ENCODE peak calls at places on chromosome 13, in four cellular contexts. P, S, F and D are unnamed samples.
A peak's percentile ranks its signal among the peaks of the same experiment; 100 is the strongest.

GRCh38 chr13:112645327-112645914 is 44.4 kb upstream of the ATP11A start:
- DNase-seq in F (no peak), S (no peak), P (no peak), D (no peak)

GRCh38 chr13:108155185-108156106 is 59.9 kb downstream of the LIG4 start:
- DNase-seq in F (peak; percentile 75), P (peak; percentile 69), S (peak; percentile 63), D (peak; percentile 77)

GRCh38 chr13:66574606-66575005 is 655.5 kb downstream of the PCDH9 start:
- DNase-seq in P (no peak), F (no peak), S (peak; percentile 0), D (no peak)

GRCh38 chr13:105466376-105466775 is 1069.1 kb downstream of the EFNB2 start:
- DNase-seq in F (no peak), S (no peak), P (no peak), D (no peak)

GRCh38 chr13:98541211-98541610 is 35.7 kb downstream of the STK24 start:
- DNase-seq in F (no peak), S (peak; percentile 63), P (no peak), D (no peak)

GRCh38 chr13:37446503-37446902 is 152.1 kb downstream of the POSTN start:
- DNase-seq in P (no peak), S (peak; percentile 98), F (peak; percentile 41), D (peak; percentile 5)

GRCh38 chr13:67416047-67416925 is 186.2 kb upstream of the PCDH9 start:
- DNase-seq in F (peak; percentile 64), S (peak; percentile 24), P (peak; percentile 82), D (peak; percentile 45)

GRCh38 chr13:94020833-94021232 is 458.6 kb downstream of the DCT start:
- DNase-seq in F (no peak), S (peak; percentile 65), P (no peak), D (peak; percentile 82)

GRCh38 chr13:113151745-113152707 is 6.4 kb upstream of the PROZ start:
- DNase-seq in F (peak; percentile 61), S (peak; percentile 81), P (no peak), D (peak; percentile 3)

GRCh38 chr13:113732961-113733950 is 25.8 kb upstream of the TMEM255B start:
- DNase-seq in P (no peak), F (no peak), S (no peak), D (no peak)

GRCh38 chr13:89279374-89279773 is 1608.2 kb downstream of the SLITRK5 start:
- DNase-seq in P (no peak), F (peak; percentile 43), S (no peak), D (peak; percentile 11)

GRCh38 chr13:99436013-99436412 is 65.3 kb upstream of the TM9SF2 start:
- DNase-seq in F (peak; percentile 37), P (no peak), S (no peak), D (peak; percentile 9)

GRCh38 chr13:79455331-79455730 is 25.6 kb upstream of the NDFIP2 start:
- DNase-seq in F (no peak), P (no peak), S (peak; percentile 62), D (peak; percentile 42)

GRCh38 chr13:48853381-48854102 is 122.2 kb upstream of the FNDC3A start:
- DNase-seq in S (peak; percentile 20), P (no peak), F (no peak), D (no peak)

GRCh38 chr13:24252136-24252535 is 57.2 kb upstream of the C1QTNF9 start:
- DNase-seq in F (no peak), P (no peak), S (no peak), D (no peak)

GRCh38 chr13:79870123-79870522 is 389.2 kb downstream of the NDFIP2 start:
- DNase-seq in P (peak; percentile 23), F (no peak), S (peak; percentile 28), D (no peak)

GRCh38 chr13:102291587-102292218 is 110.1 kb downstream of the FGF14 start:
- DNase-seq in P (peak; percentile 32), S (no peak), F (peak; percentile 35), D (no peak)

GRCh38 chr13:30671271-30671815 is 53.6 kb downstream of the USPL1 start:
- DNase-seq in P (no peak), F (no peak), S (no peak), D (no peak)

GRCh38 chr13:23180711-23181110 is at the start of gene SGCG:
- DNase-seq in P (no peak), F (no peak), S (peak; percentile 36), D (no peak)

GRCh38 chr13:52454459-52454824 is 836 bp upstream of the CKAP2 start:
- DNase-seq in F (peak; percentile 29), P (peak; percentile 12), S (no peak), D (peak; percentile 11)

GRCh38 chr13:80132741-80133601 is 208.0 kb downstream of the SPRY2 start:
- DNase-seq in F (peak; percentile 83), S (peak; percentile 67), P (peak; percentile 28), D (peak; percentile 45)

GRCh38 chr13:39385621-39386231 is 217.3 kb downstream of the LHFPL6 start:
- DNase-seq in F (no peak), S (no peak), P (peak; percentile 96), D (no peak)
- TF ChIP-seq EZH2 in F (no peak), S (no peak), P (no peak), D (no peak)

GRCh38 chr13:75372517-75372916 is 109.5 kb downstream of the TBC1D4 start:
- DNase-seq in S (peak; percentile 79), P (peak; percentile 74), F (peak; percentile 62), D (peak; percentile 64)
- TF ChIP-seq EZH2phosphoT487 in S (no peak), P (no peak), F (no peak), D (no peak)

DNA sequence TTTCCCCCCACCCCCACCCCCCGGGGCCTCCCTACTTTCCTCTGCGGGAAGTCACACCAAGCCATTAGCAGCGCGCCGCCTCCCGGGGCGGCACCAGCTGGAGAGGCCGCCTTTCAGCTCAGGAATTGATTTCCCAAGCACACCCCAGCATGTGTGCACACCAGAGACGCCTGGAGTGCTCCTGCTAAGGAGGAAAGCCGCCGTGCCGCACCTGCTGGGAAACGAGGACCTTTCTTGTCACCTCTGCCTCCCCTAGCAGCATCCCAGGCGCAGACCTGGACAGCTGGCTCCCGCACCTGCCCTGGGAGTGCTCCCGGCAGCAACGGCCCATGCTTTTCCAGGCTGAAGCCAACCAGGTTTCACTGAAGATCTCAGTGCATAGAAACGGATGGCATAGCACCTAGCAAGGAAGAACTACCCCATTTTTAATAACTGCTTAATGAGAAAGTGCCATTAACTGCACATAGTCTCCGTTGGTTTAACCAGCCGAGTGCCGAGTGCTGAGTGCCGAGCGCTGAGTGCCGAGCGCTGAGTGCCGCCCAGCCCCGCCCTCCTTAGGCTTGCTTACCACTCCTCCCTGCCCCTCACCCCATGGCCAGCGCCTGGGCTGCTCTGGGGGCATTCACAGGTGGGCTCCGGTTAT is 165.0 kb downstream of the USP12 start:
- DNase-seq in S (peak; percentile 63), P (peak; percentile 55), F (peak; percentile 63), D (peak; percentile 12)
- TF ChIP-seq EZH2 in S (no peak), P (no peak), F (no peak), D (no peak)

DNA sequence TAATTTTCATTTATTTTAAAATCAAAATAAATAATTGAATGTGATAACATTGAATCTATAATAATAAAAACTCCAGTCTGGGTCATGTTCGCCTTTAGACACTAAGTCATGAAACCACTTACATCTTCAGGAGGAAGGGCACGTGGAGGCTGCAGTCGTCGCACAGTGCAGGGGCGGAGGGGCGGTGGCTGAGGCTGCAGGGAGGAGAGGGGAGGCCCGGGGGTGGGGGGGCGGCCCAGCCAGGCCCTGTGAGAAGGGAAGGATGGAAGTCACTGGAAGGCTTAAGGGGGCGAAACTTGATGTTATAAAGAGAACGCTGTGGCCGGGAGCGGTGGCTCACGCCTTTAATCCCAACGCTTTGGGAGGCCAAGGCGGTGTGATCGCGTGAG is 14.9 kb upstream of the LATS2 start:
- DNase-seq in P (peak; percentile 53), S (no peak), F (no peak), D (no peak)
- TF ChIP-seq EZH2phosphoT487 in P (no peak), S (no peak), F (no peak), D (no peak)

DNA sequence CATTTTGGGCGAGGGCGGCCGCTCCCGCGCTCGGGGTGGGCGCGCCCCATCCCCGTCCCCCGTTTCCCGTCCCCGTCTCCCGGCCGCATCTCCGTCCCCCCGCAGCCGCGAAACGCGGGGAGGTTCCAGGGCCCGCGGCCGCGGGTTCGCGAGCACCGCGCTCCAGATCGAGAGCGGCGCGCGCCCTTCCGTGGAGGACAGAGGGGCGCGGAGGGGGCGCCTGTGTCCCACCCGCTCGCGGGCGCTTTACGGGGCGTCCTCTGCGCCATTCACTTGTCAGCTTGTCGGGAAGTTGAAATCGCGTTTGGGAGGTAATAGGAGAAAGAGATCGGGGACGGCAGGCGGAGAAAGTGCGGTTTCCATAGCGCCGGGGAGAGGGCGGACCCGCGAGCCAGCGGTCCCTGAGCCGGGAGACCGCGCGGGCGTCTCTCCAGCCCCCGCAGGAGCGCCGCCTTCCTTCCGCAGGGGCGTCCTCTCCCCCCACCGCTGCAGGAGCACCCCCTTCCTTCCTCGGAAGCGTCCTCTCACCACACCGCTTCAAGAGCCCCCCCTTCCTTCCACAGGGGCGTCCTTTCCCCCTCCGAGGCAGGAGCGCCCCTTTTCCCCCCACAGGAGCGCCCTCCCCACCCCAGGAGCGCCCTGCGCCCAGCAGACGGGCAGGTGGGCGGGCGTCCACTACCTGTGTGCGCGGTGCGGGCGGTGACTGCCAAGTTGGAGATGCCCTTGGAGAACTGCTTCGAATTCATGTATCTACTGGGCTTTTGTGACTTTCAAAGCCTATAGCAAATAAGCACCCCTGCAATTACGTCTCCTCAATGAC is 962 bp upstream of the IRS2 start:
- DNase-seq in P (peak; percentile 74), S (peak; percentile 72), F (peak; percentile 67), D (peak; percentile 22)
- TF ChIP-seq EZH2 in P (no peak), S (no peak), F (no peak), D (no peak)

GRCh38 chr13:33727356-33728083 is 90.4 kb upstream of the RFC3 start:
- DNase-seq in P (no peak), S (peak; percentile 35), F (no peak), D (no peak)
- TF ChIP-seq EZH2phosphoT487 in P (no peak), S (no peak), F (no peak), D (no peak)